ENCODE peak calls at places on chromosomes 2 and 18, in four cellular contexts. V is HFF-Myc; G is breast epithelium; F is activated CD4-positive, alpha-beta T cell treated with anti-CD3 and anti-CD28 coated beads, Interleukin-2, amount 10 ng/mL, durations not matched to agents 7 days and 5 days. J is an unnamed sample.

GRCh38 chr2:219656523-219656922 is 29.1 kb downstream of the SLC4A3 start:
- DNase-seq in G (no peak), F (no peak), V (no peak), J (no peak)

GRCh38 chr2:134668821-134669220 is 50.0 kb downstream of the TMEM163 start:
- DNase-seq in G (no peak), F (peak), V (no peak), J (no peak)

GRCh38 chr2:33108483-33109443 is 162.0 kb downstream of the LTBP1 start:
- DNase-seq in G (no peak), V (peak), F (no peak), J (no peak)

GRCh38 chr18:49655266-49656097 is 93.6 kb downstream of the LIPG start:
- DNase-seq in V (no peak), F (no peak), G (no peak), J (no peak)

GRCh38 chr2:45029215-45029614 is 20.0 kb upstream of the SIX2 start:
- DNase-seq in F (no peak), V (no peak), G (no peak), J (no peak)

GRCh38 chr18:48634491-48634890 is 95.7 kb downstream of the CTIF start:
- DNase-seq in F (no peak), G (no peak), V (no peak), J (no peak)

GRCh38 chr18:48342125-48342524 is 67.1 kb downstream of the ZBTB7C start:
- DNase-seq in F (no peak), V (no peak), G (no peak), J (no peak)

GRCh38 chr2:229714736-229715541 is 584 bp upstream of the DNER start:
- DNase-seq in G (no peak), V (no peak), F (peak), J (no peak)

GRCh38 chr2:217981084-217981730 is 21.6 kb downstream of the TNS1 start:
- DNase-seq in F (no peak), V (no peak), G (no peak), J (no peak)

GRCh38 chr2:157421964-157422363 is 21.9 kb downstream of the CYTIP start:
- DNase-seq in F (no peak), V (no peak), G (no peak), J (no peak)

GRCh38 chr18:30920356-30920755 is 122.2 kb downstream of the DSC3 start:
- DNase-seq in G (no peak), V (no peak), F (no peak), J (no peak)

GRCh38 chr2:60614319-60614718 is 60.9 kb upstream of the BCL11A start:
- DNase-seq in G (no peak), F (no peak), V (no peak), J (no peak)

GRCh38 chr18:8926464-8926863 is 176.0 kb upstream of the NDUFV2 start:
- DNase-seq in V (no peak), F (no peak), G (no peak), J (no peak)

GRCh38 chr18:48727685-48728084 is 188.9 kb downstream of the CTIF start:
- DNase-seq in F (no peak), G (no peak), V (peak), J (no peak)

GRCh38 chr2:73053316-73054114 is 18.0 kb downstream of the SFXN5 start:
- DNase-seq in G (no peak), V (no peak), F (no peak), J (no peak)

GRCh38 chr2:231965118-231965517 is 3.6 kb downstream of the DIS3L2 start:
- DNase-seq in V (no peak), F (no peak), G (no peak), J (no peak)

GRCh38 chr18:29840101-29840500 is 1202.4 kb downstream of the DSC3 start:
- DNase-seq in G (no peak), F (no peak), V (peak), J (no peak)

GRCh38 chr18:4248686-4249085 is 206.4 kb downstream of the DLGAP1 start:
- DNase-seq in F (no peak), V (no peak), G (no peak), J (no peak)